ENCODE peak calls at places on chromosomes 12 and 14, in five cellular contexts. Y is effector memory CD4-positive, alpha-beta T cell; D is ureter; U is stimulated activated naive CD8-positive, alpha-beta T cell treated with anti-CD3 and anti-CD28 coated beads, Interleukin-15, amount 100 ng/mL, for 72 hours; N is NCI-H2081. L is an unnamed sample.

GRCh38 chr14:80549141-80549540 is 337.8 kb upstream of the DIO2 start:
- DNase-seq in Y (no peak), D (no peak), U (no peak), N (no peak), L (no peak)

GRCh38 chr14:102050625-102051024 is 36.2 kb downstream of the HSP90AA1 start:
- DNase-seq in Y (no peak), D (no peak), U (no peak), N (no peak), L (no peak)

GRCh38 chr12:108306014-108306501 is 33.1 kb downstream of the CMKLR1 start:
- DNase-seq in Y (no peak), D (no peak), U (no peak), N (no peak), L (no peak)

GRCh38 chr12:114361545-114361944 is 44.4 kb downstream of the TBX5 start:
- DNase-seq in Y (no peak), D (no peak), U (no peak), N (no peak), L (no peak)

GRCh38 chr12:104219361-104219892 is 3.8 kb downstream of the TXNRD1 start:
- DNase-seq in Y (no peak), D (no peak), U (no peak), N (no peak), L (no peak)

GRCh38 chr12:15278816-15279658 is 43.3 kb upstream of the PTPRO start:
- DNase-seq in Y (no peak), D (peak; percentile 76), U (no peak), N (peak; percentile 75), L (no peak)

GRCh38 chr12:68185598-68185997 is 26.1 kb upstream of the IFNG start:
- DNase-seq in Y (no peak), D (no peak), U (no peak), N (no peak), L (no peak)

GRCh38 chr14:55599250-55599879 is 19.4 kb downstream of the KTN1 start:
- DNase-seq in Y (no peak), D (no peak), U (no peak), N (no peak), L (no peak)

GRCh38 chr12:22396253-22396652 is 61.7 kb upstream of the ST8SIA1 start:
- DNase-seq in Y (peak; percentile 13), D (no peak), U (no peak), N (no peak), L (no peak)

GRCh38 chr12:24901975-24902461 is 46.9 kb downstream of the BCAT1 start:
- DNase-seq in Y (no peak), D (no peak), U (peak; percentile 15), N (peak; percentile 14), L (no peak)

GRCh38 chr12:94039914-94040313 is 108.5 kb upstream of the PLXNC1 start:
- DNase-seq in Y (no peak), D (no peak), U (no peak), N (no peak), L (no peak)

GRCh38 chr14:94680498-94681288 is 68.5 kb downstream of the SERPINA3 start:
- DNase-seq in Y (no peak), D (no peak), U (no peak), N (no peak), L (no peak)

GRCh38 chr12:58548801-58549200 is 371.5 kb downstream of the LRIG3 start:
- DNase-seq in Y (no peak), D (no peak), U (no peak), N (no peak), L (no peak)

GRCh38 chr12:39685854-39686608 is 66.4 kb upstream of the ABCD2 start:
- DNase-seq in Y (no peak), D (no peak), U (no peak), N (no peak), L (no peak)

GRCh38 chr12:114826233-114826632 is 142.3 kb upstream of the TBX3 start:
- DNase-seq in Y (no peak), D (no peak), U (no peak), N (no peak), L (no peak)

GRCh38 chr12:27521066-27521465 is 2.9 kb upstream of the PPFIBP1 start:
- DNase-seq in Y (no peak), D (no peak), U (no peak), N (peak; percentile 6), L (no peak)

GRCh38 chr12:13222076-13222475 is 25.6 kb downstream of the EMP1 start:
- DNase-seq in Y (no peak), D (no peak), U (no peak), N (no peak), L (no peak)

GRCh38 chr12:49865109-49865781 is 22.3 kb upstream of the BCDIN3D start:
- DNase-seq in Y (no peak), D (no peak), U (no peak), N (no peak), L (no peak)

GRCh38 chr12:99810718-99811593 is 163.4 kb downstream of the GARIN6 start:
- DNase-seq in Y (no peak), D (no peak), U (no peak), N (peak; percentile 58), L (no peak)